ENCODE peak calls at places on chromosome 10, in four cellular contexts. One of them, this sample, is unnamed.

GRCh38 chr10:99548041-99548530 is 15.3 kb downstream of the NKX2-3 start:
- DNase-seq in GM04504: no peak
- DNase-seq in AG08395: peak; percentile 54
- DNase-seq in cardiac septum: no peak
- DNase-seq in this sample: no peak

GRCh38 chr10:77673086-77673485 is 35.5 kb upstream of the KCNMA1 start:
- DNase-seq in GM04504: no peak
- DNase-seq in AG08395: peak; percentile 28
- DNase-seq in cardiac septum: no peak
- DNase-seq in this sample: no peak

GRCh38 chr10:35208536-35208935 is 81.9 kb downstream of the CREM start:
- DNase-seq in GM04504: no peak
- DNase-seq in AG08395: no peak
- DNase-seq in cardiac septum: no peak
- DNase-seq in this sample: no peak

GRCh38 chr10:61628875-61629513 is 33.7 kb upstream of the CABCOCO1 start:
- DNase-seq in GM04504: peak; percentile 71
- DNase-seq in AG08395: peak; percentile 74
- DNase-seq in cardiac septum: no peak
- DNase-seq in this sample: no peak

GRCh38 chr10:72087969-72088878 is at the start of gene SPOCK2:
- DNase-seq in GM04504: no peak
- DNase-seq in AG08395: no peak
- DNase-seq in cardiac septum: no peak
- DNase-seq in this sample: peak; percentile 89

GRCh38 chr10:42943025-42943818 is 133.6 kb upstream of the RET start:
- DNase-seq in GM04504: no peak
- DNase-seq in AG08395: no peak
- DNase-seq in cardiac septum: peak; percentile 33
- DNase-seq in this sample: peak; percentile 45

GRCh38 chr10:73653701-73654100 is 2.1 kb downstream of the SYNPO2L start:
- DNase-seq in GM04504: no peak
- DNase-seq in AG08395: no peak
- DNase-seq in cardiac septum: no peak
- DNase-seq in this sample: no peak

GRCh38 chr10:84395581-84395980 is 67.2 kb downstream of the CCSER2 start:
- DNase-seq in GM04504: no peak
- DNase-seq in AG08395: no peak
- DNase-seq in cardiac septum: no peak
- DNase-seq in this sample: no peak

GRCh38 chr10:69828115-69828870 is 26.6 kb downstream of the COL13A1 start:
- DNase-seq in GM04504: no peak
- DNase-seq in AG08395: no peak
- DNase-seq in cardiac septum: no peak
- DNase-seq in this sample: no peak

GRCh38 chr10:108392286-108392685 is 1227.8 kb upstream of the SORCS1 start:
- DNase-seq in GM04504: no peak
- DNase-seq in AG08395: peak; percentile 63
- DNase-seq in cardiac septum: no peak
- DNase-seq in this sample: no peak

GRCh38 chr10:34817586-34817985 is 2.5 kb upstream of the PARD3 start:
- DNase-seq in GM04504: no peak
- DNase-seq in AG08395: no peak
- DNase-seq in cardiac septum: no peak
- DNase-seq in this sample: no peak

GRCh38 chr10:86599729-86600128 is 54.6 kb upstream of the OPN4 start:
- DNase-seq in GM04504: no peak
- DNase-seq in AG08395: no peak
- DNase-seq in cardiac septum: no peak
- DNase-seq in this sample: no peak

GRCh38 chr10:76618171-76618570 is 1019.4 kb downstream of the KCNMA1 start:
- DNase-seq in GM04504: no peak
- DNase-seq in AG08395: no peak
- DNase-seq in cardiac septum: no peak
- DNase-seq in this sample: no peak

GRCh38 chr10:11910102-11910501 is 86.9 kb downstream of the PROSER2 start:
- DNase-seq in GM04504: no peak
- DNase-seq in AG08395: no peak
- DNase-seq in cardiac septum: no peak
- DNase-seq in this sample: no peak

GRCh38 chr10:74810087-74810486 is 16.3 kb upstream of the KAT6B start:
- DNase-seq in GM04504: no peak
- DNase-seq in AG08395: no peak
- DNase-seq in cardiac septum: no peak
- DNase-seq in this sample: no peak

GRCh38 chr10:131129544-131129943 is 182.0 kb downstream of the TCERG1L start:
- DNase-seq in GM04504: no peak
- DNase-seq in AG08395: no peak
- DNase-seq in cardiac septum: no peak
- DNase-seq in this sample: no peak

GRCh38 chr10:12372846-12373245 is 23.5 kb downstream of the CAMK1D start:
- DNase-seq in GM04504: no peak
- DNase-seq in AG08395: no peak
- DNase-seq in cardiac septum: peak; percentile 9
- DNase-seq in this sample: no peak

GRCh38 chr10:53765311-53765710 is 992.7 kb upstream of the MBL2 start:
- DNase-seq in GM04504: no peak
- DNase-seq in AG08395: no peak
- DNase-seq in cardiac septum: no peak
- DNase-seq in this sample: no peak

GRCh38 chr10:5625992-5626777 is 40.2 kb downstream of the ASB13 start:
- DNase-seq in GM04504: no peak
- DNase-seq in AG08395: no peak
- DNase-seq in cardiac septum: no peak
- DNase-seq in this sample: no peak

GRCh38 chr10:118002581-118002980 is 44.2 kb downstream of the RAB11FIP2 start:
- DNase-seq in GM04504: peak; percentile 10
- DNase-seq in AG08395: no peak
- DNase-seq in cardiac septum: no peak
- DNase-seq in this sample: no peak

GRCh38 chr10:11755512-11756247 is 13.5 kb downstream of the ECHDC3 start:
- DNase-seq in GM04504: no peak
- DNase-seq in AG08395: no peak
- DNase-seq in cardiac septum: no peak
- DNase-seq in this sample: no peak

This sample was measured in spleen.